ENCODE peak calls at places on chromosome 17, in seven cellular contexts. W is AG04449, Z is A549, I is progenitor cell of endocrine pancreas, F is fibroblast of lung, H is heart right ventricle, B is astrocyte of the cerebellum. Q is an unnamed sample.

GRCh38 chr17:74768069-74768762 is 7.9 kb downstream of the NAT9 start:
- DNase-seq in W (no peak), Z (no peak), I (no peak), F (peak), H (peak), B (no peak), Q (peak)

GRCh38 chr17:45241315-45242011 is 19.8 kb downstream of the FMNL1 start:
- DNase-seq in W (no peak), Z (no peak), I (peak), F (no peak), H (no peak), B (no peak), Q (no peak)

GRCh38 chr17:39486242-39486641 is 25.0 kb downstream of the CDK12 start:
- DNase-seq in W (no peak), Z (peak), I (no peak), F (peak), H (no peak), B (no peak), Q (peak)

GRCh38 chr17:65561394-65562205 is at the start of gene AXIN2:
- DNase-seq in W (no peak), Z (peak), I (peak), F (peak), H (peak), B (peak), Q (peak)

GRCh38 chr17:59607817-59608403 is 11.8 kb upstream of the CLTC start:
- DNase-seq in W (no peak), Z (peak), I (no peak), F (no peak), H (no peak), B (no peak), Q (no peak)

GRCh38 chr17:6109541-6109940 is 39.4 kb downstream of the WSCD1 start:
- DNase-seq in W (no peak), Z (no peak), I (no peak), F (no peak), H (no peak), B (no peak), Q (no peak)

GRCh38 chr17:80192268-80192667 is 22.4 kb downstream of the CARD14 start:
- DNase-seq in W (no peak), Z (no peak), I (no peak), F (no peak), H (peak), B (no peak), Q (no peak)

GRCh38 chr17:39352511-39352910 is 48.9 kb downstream of the FBXL20 start:
- DNase-seq in W (no peak), Z (no peak), I (no peak), F (peak), H (no peak), B (no peak), Q (no peak)

GRCh38 chr17:82490512-82491195 is 28.9 kb upstream of the FOXK2 start:
- DNase-seq in W (no peak), Z (no peak), I (no peak), F (no peak), H (no peak), B (no peak), Q (no peak)

GRCh38 chr17:57121308-57122042 is 36.4 kb downstream of the AKAP1 start:
- DNase-seq in W (peak), Z (peak), I (peak), F (peak), H (peak), B (peak), Q (no peak)

GRCh38 chr17:77508047-77508715 is 367.4 kb downstream of the SEC14L1 start:
- DNase-seq in W (no peak), Z (peak), I (no peak), F (no peak), H (no peak), B (no peak), Q (no peak)

GRCh38 chr17:77509089-77509488 is 368.3 kb downstream of the SEC14L1 start:
- DNase-seq in W (no peak), Z (no peak), I (no peak), F (no peak), H (no peak), B (no peak), Q (no peak)

GRCh38 chr17:77506371-77506991 is 365.7 kb downstream of the SEC14L1 start:
- DNase-seq in W (no peak), Z (no peak), I (no peak), F (no peak), H (no peak), B (no peak), Q (no peak)

GRCh38 chr17:77505460-77505769 is 364.6 kb downstream of the SEC14L1 start:
- DNase-seq in W (no peak), Z (no peak), I (no peak), F (no peak), H (no peak), B (no peak), Q (no peak)

DNA sequence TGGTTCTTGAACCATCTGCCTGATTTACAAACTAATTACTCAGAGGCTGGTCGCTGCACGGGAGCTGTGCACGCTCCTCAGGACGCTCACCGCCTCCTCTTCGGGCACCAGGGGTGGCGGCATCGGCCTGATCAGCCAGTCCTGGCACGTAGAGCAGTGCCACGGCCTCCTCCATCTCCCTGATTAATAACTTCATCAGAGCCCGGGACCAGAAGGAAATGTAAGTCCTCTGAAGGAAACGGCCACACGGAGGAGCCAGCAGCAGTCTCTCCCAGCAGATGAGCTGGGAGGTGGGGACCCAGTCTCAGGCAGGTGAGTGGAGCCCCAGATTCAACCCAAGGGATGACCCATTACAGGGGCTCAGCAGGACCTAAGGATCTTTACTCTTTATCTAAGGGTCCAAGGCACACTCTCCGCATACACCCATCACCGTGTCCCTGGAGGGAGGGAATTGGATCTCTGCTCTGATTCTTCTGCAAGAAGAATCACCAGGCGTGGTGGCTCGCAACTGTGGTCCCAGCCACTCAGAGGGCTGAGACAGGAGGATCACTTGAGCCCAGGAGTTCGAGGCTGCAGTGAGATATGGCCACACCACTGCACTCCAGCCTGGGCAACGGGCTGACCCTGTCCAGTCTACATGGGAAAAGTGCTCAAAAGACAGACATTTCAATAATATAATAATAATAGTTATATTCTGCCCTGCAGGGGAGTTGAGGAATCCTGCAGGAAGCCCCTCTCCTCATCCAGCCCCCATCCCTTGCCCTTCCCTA is 366.5 kb downstream of the SEC14L1 start:
- DNase-seq in W (no peak), Z (no peak), I (no peak), F (no peak), H (no peak), B (no peak), Q (no peak)
- TF ChIP-seq CTCF in W (no peak), Z (no peak), I (no peak), F (peak), H (no peak), B (peak), Q (no peak)

GRCh38 chr17:60623415-60623814 is 23.4 kb downstream of the PPM1D start:
- DNase-seq in W (no peak), Z (no peak), I (no peak), F (no peak), H (no peak), B (no peak), Q (no peak)

GRCh38 chr17:60629120-60629519 is 29.1 kb downstream of the PPM1D start:
- DNase-seq in W (no peak), Z (no peak), I (no peak), F (no peak), H (no peak), B (no peak), Q (no peak)

GRCh38 chr17:60628252-60628889 is 28.4 kb downstream of the PPM1D start:
- DNase-seq in W (no peak), Z (no peak), I (no peak), F (no peak), H (no peak), B (no peak), Q (no peak)

GRCh38 chr17:60630352-60630751 is 30.4 kb downstream of the PPM1D start:
- DNase-seq in W (no peak), Z (no peak), I (no peak), F (no peak), H (peak), B (no peak), Q (no peak)

GRCh38 chr17:60627113-60627512 is 27.1 kb downstream of the PPM1D start:
- DNase-seq in W (no peak), Z (no peak), I (no peak), F (no peak), H (no peak), B (no peak), Q (no peak)
- TF ChIP-seq CTCF in W (no peak), Z (no peak), I (no peak), F (no peak), H (no peak), B (no peak), Q (no peak)

DNA sequence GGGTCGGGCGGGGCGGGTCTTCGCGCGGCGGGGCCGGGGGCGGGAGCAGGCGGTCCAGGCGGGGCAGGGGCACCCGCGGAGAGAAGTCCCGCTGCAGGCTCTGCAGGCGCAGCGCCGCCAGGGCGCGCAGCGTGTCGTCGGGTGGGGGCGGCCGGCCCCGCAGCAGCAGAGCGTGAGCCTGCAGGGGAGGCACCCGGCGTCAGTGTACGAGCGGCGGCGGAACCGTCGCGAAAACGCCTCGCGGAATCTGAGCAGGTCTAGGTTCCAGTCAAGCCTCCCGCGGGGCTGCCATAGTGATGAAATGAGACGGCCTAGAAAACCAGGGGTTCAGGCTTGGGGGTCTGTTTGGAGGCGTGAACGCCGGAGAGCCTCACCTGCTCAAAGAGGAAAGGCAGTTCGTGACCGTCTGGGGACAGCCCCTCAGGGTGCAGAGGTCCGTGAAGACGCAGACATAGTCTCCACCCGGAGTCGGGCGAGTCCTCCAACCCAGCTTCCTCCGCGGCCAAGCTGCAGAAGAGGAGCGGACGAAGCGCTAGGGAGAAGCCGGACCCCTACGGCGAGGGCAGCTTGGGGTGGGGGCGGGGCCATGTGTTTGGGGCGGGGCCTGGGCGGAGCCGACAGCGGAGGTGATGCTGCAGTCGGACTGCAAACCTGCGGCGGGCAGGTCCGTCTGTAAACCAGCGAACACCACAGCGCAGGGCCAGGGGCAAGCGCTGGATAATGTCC is 6.4 kb downstream of the PLEKHH3 start:
- DNase-seq in W (no peak), Z (no peak), I (no peak), F (no peak), H (no peak), B (no peak), Q (no peak)
- TF ChIP-seq CTCF in W (no peak), Z (no peak), I (peak), F (no peak), H (no peak), B (no peak), Q (no peak)

DNA sequence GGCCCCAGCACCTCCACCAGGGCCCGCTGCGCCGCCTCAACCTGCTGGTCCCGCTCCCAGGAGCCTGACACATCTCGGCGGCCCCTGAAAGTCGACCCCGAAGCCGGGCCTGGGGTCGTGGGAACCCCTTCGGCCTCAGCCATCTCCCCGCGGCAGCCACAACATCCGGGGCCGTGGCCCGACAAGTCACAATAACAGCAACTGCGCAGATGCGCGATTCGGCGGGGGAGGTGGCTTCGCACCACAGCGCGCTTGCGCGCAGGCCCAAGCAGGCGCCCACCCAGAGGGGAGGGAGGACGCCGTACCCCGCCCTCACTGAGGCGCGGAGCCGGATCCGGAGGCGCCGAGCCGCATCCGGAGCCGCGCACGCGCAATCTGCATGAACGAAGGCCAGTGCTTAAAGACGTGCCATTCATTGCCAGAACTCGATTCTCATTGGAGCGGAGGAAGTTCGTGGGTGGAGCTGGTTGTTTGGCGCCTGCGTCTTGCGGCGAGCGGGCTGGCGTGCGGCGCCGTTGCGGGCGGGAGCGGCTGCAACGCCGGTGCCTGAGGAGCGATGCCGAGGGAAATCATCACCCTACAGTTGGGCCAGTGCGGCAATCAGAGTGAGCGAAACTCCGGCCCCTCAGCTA is at the start of the genes RETREG3 and TUBG1:
- DNase-seq in W (peak), Z (peak), I (peak), F (peak), H (peak), B (peak), Q (peak)
- TF ChIP-seq CTCF in W (peak), Z (no peak), I (peak), F (peak), H (peak), B (peak), Q (no peak)

DNA sequence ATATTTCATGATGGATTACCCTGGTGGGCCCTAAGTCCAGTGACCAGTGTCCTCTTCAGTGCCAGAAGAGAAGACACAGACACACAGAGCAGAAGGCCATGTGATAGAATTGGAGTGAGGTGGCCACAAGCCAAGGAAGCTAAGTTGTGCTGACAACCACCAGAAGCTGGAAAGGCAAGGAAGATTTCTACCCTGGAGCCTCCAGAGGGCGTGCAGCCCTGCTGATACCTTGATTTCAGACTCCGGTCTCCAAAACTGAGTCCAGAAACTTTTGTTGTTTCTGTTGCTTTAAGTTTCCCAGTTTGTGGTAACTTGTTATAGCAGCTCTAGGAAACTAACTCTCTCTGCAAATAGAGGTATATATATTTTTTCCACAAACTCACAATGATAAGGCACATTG is 396.6 kb upstream of the ASIC2 start:
- DNase-seq in W (no peak), Z (peak), I (no peak), F (no peak), H (no peak), B (no peak), Q (no peak)
- TF ChIP-seq CTCF in W (no peak), Z (peak), I (no peak), F (no peak), H (no peak), B (no peak), Q (no peak)

DNA sequence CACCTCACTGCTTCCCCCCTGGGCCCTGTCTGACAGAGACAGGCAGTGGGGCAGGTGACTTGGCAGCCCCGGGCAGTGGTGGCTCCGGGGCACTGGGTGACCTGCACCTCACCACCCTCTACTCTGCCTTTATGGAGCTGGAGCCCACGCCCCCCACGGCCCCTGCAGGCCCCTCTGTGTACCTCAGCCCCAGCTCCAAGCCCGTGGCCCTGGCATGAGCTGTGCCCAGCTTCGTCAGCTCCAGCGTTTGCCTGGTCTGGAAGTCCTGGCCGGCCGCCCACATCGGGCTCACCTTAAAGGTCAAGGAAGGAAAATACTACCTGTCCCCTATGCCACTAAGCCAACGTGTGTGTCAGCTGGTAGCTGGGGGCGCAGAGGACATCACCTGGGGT is 15.2 kb downstream of the UNC119 start:
- DNase-seq in W (no peak), Z (no peak), I (no peak), F (no peak), H (no peak), B (no peak), Q (no peak)
- TF ChIP-seq CTCF in W (no peak), Z (no peak), I (no peak), F (no peak), H (no peak), B (no peak), Q (no peak)

GRCh38 chr17:49513616-49514373 is 18.7 kb downstream of the NGFR start:
- DNase-seq in W (no peak), Z (no peak), I (no peak), F (no peak), H (peak), B (no peak), Q (no peak)

GRCh38 chr17:49515196-49515770 is 20.2 kb downstream of the NGFR start:
- DNase-seq in W (peak), Z (peak), I (no peak), F (peak), H (peak), B (peak), Q (peak)

GRCh38 chr17:49513044-49513395 is 17.9 kb downstream of the NGFR start:
- DNase-seq in W (no peak), Z (no peak), I (no peak), F (no peak), H (no peak), B (no peak), Q (no peak)

GRCh38 chr17:49516190-49516589 is 21.1 kb downstream of the NGFR start:
- DNase-seq in W (no peak), Z (no peak), I (no peak), F (no peak), H (no peak), B (no peak), Q (no peak)

GRCh38 chr17:49514374-49514738 is 19.3 kb downstream of the NGFR start:
- DNase-seq in W (no peak), Z (no peak), I (no peak), F (peak), H (no peak), B (no peak), Q (no peak)
- TF ChIP-seq CTCF in W (peak), Z (no peak), I (peak), F (peak), H (no peak), B (peak), Q (peak)

DNA sequence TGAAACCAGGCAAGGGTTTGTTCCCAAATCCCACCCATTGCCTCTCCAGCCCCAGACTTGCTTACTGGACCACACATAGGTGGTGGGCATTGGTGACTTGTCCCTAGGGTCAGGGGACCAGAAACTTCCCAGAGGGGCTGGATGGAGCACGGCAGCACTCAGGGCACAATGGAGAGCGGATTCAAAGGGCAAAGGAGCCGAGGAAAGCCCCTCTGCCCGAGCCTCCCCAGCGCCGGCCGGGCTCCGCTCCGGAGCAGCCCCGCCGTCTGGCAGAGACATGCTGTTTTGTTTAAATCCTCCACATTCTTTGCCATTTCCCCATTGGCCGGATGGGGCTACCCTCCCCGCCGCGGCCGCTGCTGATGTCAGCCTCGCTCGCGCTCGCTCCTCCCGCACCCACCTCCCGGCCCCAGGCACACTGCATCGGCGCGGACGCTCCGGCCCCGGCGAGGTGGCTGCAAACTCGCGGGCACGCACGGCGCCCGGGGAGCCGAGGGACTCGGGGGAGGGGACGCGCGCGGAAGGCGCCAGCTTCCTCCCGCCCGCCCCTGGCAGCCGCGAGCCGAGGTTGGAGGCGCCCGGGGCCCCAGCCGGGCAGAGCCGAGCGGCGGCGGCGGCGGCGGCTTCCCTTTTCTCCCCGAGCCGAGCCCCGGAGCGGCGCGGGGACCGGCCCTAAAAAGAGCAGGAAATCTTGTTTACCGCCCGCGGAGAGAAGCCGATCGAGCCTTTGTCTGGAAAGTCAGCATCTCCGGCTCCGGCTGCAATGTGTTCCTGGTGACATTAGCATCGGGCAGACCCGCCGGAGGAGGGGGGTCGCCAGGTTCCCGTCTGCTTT is at the start of gene PITPNC1:
- DNase-seq in W (no peak), Z (peak), I (peak), F (peak), H (peak), B (peak), Q (peak)
- TF ChIP-seq CTCF in W (peak), Z (peak), I (no peak), F (peak), H (no peak), B (no peak), Q (no peak)

Q was measured in AG09319.